ENCODE peak calls at places on chromosomes 12 and 14, in four cellular contexts. L is K562, O is tibial nerve, Q is choroid plexus epithelial cell. K is an unnamed sample.
A peak's percentile ranks its signal among the peaks of the same experiment; 100 is the strongest.

GRCh38 chr12:121114019-121114639 is 18.5 kb upstream of the P2RX7 start:
- DNase-seq in L (no peak), O (no peak), Q (no peak), K (no peak)

GRCh38 chr14:74425525-74426201 is 347 bp downstream of the SYNDIG1L start:
- DNase-seq in L (peak; percentile 86), O (no peak), Q (no peak), K (no peak)

GRCh38 chr14:91395466-91395865 is 22.2 kb downstream of the CCDC88C start:
- DNase-seq in L (no peak), O (no peak), Q (no peak), K (no peak)

GRCh38 chr12:113368331-113368730 is 9.9 kb downstream of the PLBD2 start:
- DNase-seq in L (peak; percentile 54), O (no peak), Q (no peak), K (no peak)

GRCh38 chr14:102371361-102371760 is 8.6 kb downstream of the TECPR2 start:
- DNase-seq in L (no peak), O (no peak), Q (no peak), K (no peak)

GRCh38 chr12:65666876-65667275 is 157.4 kb upstream of the HMGA2 start:
- DNase-seq in L (peak; percentile 49), O (no peak), Q (peak; percentile 60), K (no peak)

GRCh38 chr14:104980601-104981531 is 2.7 kb upstream of the AHNAK2 start:
- DNase-seq in L (no peak), O (no peak), Q (no peak), K (no peak)

GRCh38 chr14:66496188-66496807 is 10.1 kb downstream of the CCDC196 start:
- DNase-seq in L (no peak), O (no peak), Q (peak; percentile 20), K (no peak)

GRCh38 chr14:72850360-72850759 is 43.5 kb downstream of the DPF3 start:
- DNase-seq in L (no peak), O (no peak), Q (no peak), K (no peak)

GRCh38 chr12:121413917-121414316 is 14.0 kb downstream of the RNF34 start:
- DNase-seq in L (no peak), O (no peak), Q (no peak), K (no peak)

GRCh38 chr12:68162374-68162773 is 2.8 kb upstream of the IFNG start:
- DNase-seq in L (no peak), O (no peak), Q (no peak), K (no peak)

GRCh38 chr12:25755681-25756260 is 202.7 kb upstream of the LMNTD1 start:
- DNase-seq in L (no peak), O (no peak), Q (peak; percentile 26), K (no peak)

GRCh38 chr14:64682173-64682710 is 22.0 kb upstream of the PLEKHG3 start:
- DNase-seq in L (no peak), O (peak; percentile 63), Q (peak; percentile 65), K (no peak)

GRCh38 chr14:105476937-105477658 is 2.5 kb downstream of the CRIP2 start:
- DNase-seq in L (no peak), O (no peak), Q (no peak), K (no peak)

GRCh38 chr14:75069811-75070145 is 337 bp downstream of the ZC2HC1C start:
- DNase-seq in L (no peak), O (no peak), Q (no peak), K (no peak)

GRCh38 chr12:66688836-66689439 is 10.1 kb upstream of the GRIP1 start:
- DNase-seq in L (peak; percentile 9), O (no peak), Q (peak; percentile 67), K (no peak)

GRCh38 chr14:99971929-99972747 is 93.1 kb upstream of the EVL start:
- DNase-seq in L (peak; percentile 19), O (no peak), Q (no peak), K (no peak)

GRCh38 chr12:56699020-56699661 is 11.1 kb upstream of the PTGES3 start:
- DNase-seq in L (no peak), O (no peak), Q (no peak), K (no peak)

GRCh38 chr12:110780448-110780847 is 37.8 kb upstream of the PPP1CC start:
- DNase-seq in L (no peak), O (no peak), Q (no peak), K (no peak)

GRCh38 chr12:57214398-57214781 is 2.2 kb upstream of the NXPH4 start:
- DNase-seq in L (peak; percentile 69), O (no peak), Q (peak; percentile 66), K (no peak)

GRCh38 chr12:92991134-92991533 is 62.0 kb upstream of the EEA1 start:
- DNase-seq in L (no peak), O (no peak), Q (no peak), K (no peak)

GRCh38 chr14:33932526-33933292 is 18.2 kb downstream of the EGLN3 start:
- DNase-seq in L (no peak), O (no peak), Q (peak; percentile 27), K (peak; percentile 29)

GRCh38 chr12:56007148-56007891 is 10.2 kb downstream of the SUOX start:
- DNase-seq in L (peak; percentile 96), O (peak; percentile 63), Q (peak; percentile 83), K (peak; percentile 92)

GRCh38 chr14:100523536-100524025 is 63.6 kb downstream of the BEGAIN start:
- DNase-seq in L (no peak), O (no peak), Q (no peak), K (no peak)

GRCh38 chr14:100537701-100538565 is 49.3 kb downstream of the BEGAIN start:
- DNase-seq in L (no peak), O (peak; percentile 54), Q (no peak), K (no peak)

GRCh38 chr12:121800694-121801600 is 2.9 kb upstream of the SETD1B start:
- DNase-seq in L (peak; percentile 61), O (peak; percentile 64), Q (peak; percentile 90), K (no peak)

GRCh38 chr14:61747342-61747741 is 14.9 kb upstream of the SNAPC1 start:
- DNase-seq in L (no peak), O (no peak), Q (peak; percentile 52), K (no peak)

GRCh38 chr14:34211732-34212131 is 250.3 kb downstream of the SPTSSA start:
- DNase-seq in L (no peak), O (no peak), Q (no peak), K (no peak)

GRCh38 chr14:20812576-20812975 is 9.9 kb upstream of the RNASE1 start:
- DNase-seq in L (no peak), O (no peak), Q (no peak), K (no peak)

GRCh38 chr12:43856932-43857331 is 21.1 kb downstream of the TMEM117 start:
- DNase-seq in L (no peak), O (no peak), Q (no peak), K (no peak)

GRCh38 chr12:12613334-12613733 is 1.7 kb downstream of the CREBL2 start:
- DNase-seq in L (no peak), O (no peak), Q (no peak), K (no peak)

GRCh38 chr12:20376984-20377383 is 8.6 kb downstream of the PDE3A start:
- DNase-seq in L (no peak), O (no peak), Q (peak; percentile 65), K (no peak)
- TF ChIP-seq CTCF in L (no peak), O (peak; percentile 26), Q (peak; percentile 54), K (peak; percentile 57)

GRCh38 chr14:85554106-85554505 is 24.2 kb downstream of the FLRT2 start:
- DNase-seq in L (no peak), O (no peak), Q (peak; percentile 39), K (no peak)

GRCh38 chr14:85556263-85556662 is 26.3 kb downstream of the FLRT2 start:
- DNase-seq in L (no peak), O (no peak), Q (no peak), K (no peak)

GRCh38 chr14:85562630-85563029 is 32.7 kb downstream of the FLRT2 start:
- DNase-seq in L (no peak), O (no peak), Q (no peak), K (no peak)

DNA sequence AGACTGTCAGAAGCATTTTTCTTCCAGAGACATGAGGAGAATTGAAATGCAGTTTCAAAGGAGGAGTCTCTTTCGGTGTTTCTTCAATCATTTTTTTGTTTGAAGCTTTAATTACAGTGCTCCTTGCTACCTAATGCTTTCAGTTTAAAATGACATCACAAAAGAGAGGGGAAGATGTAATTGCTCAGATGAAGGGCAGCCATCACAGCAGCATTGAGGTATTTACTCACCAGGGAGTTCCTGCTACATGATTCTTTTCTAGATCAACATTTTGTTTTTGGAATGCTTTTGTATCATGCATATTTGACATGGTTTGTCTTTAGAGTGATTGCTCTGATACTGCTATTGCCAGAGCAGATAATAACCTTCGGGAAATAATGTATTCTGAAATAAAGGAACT is 28.6 kb downstream of the FLRT2 start:
- DNase-seq in L (no peak), O (no peak), Q (no peak), K (no peak)
- TF ChIP-seq CTCF in L (no peak), O (no peak), Q (no peak), K (no peak)

GRCh38 chr12:117331691-117332090 is 29.7 kb downstream of the NOS1 start:
- DNase-seq in L (no peak), O (no peak), Q (no peak), K (no peak)
- TF ChIP-seq CTCF in L (no peak), O (no peak), Q (no peak), K (no peak)

GRCh38 chr12:132362966-132363660 is 33.7 kb upstream of the GALNT9 start:
- DNase-seq in L (no peak), O (no peak), Q (no peak), K (no peak)
- TF ChIP-seq CTCF in L (no peak), O (no peak), Q (no peak), K (no peak)

GRCh38 chr12:53443955-53444354 is 2.4 kb downstream of the PRR13 start:
- DNase-seq in L (no peak), O (no peak), Q (no peak), K (no peak)

GRCh38 chr12:53441040-53441833 is at the start of gene PRR13:
- DNase-seq in L (peak; percentile 91), O (peak; percentile 98), Q (peak; percentile 100), K (peak; percentile 89)
- TF ChIP-seq CTCF in L (no peak), O (no peak), Q (no peak), K (no peak)

GRCh38 chr14:59330455-59330854 is 134.7 kb downstream of the GPR135 start:
- DNase-seq in L (no peak), O (no peak), Q (peak; percentile 75), K (no peak)
- TF ChIP-seq CTCF in L (no peak), O (no peak), Q (peak; percentile 51), K (no peak)

DNA sequence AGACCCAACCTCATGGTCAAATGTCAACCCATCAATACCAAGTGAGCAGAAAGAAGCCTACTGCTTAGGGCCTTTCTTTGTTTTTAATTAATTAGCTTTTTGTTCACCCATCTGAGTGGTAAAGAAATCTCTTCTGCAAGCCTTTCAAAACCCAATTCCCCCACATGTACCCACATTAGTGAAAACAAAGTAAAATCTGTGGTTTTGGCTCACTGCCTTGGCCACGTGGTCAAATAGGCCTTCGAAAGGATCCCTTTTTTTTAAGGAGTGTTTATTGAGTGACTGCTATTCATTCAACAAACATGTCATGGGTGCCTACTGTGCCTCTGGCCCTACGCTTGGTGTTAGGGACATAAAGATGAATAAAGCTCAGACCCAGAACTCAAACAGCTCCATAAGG is 160.1 kb downstream of the NUAK1 start:
- DNase-seq in L (no peak), O (no peak), Q (no peak), K (no peak)
- TF ChIP-seq CTCF in L (no peak), O (no peak), Q (no peak), K (no peak)

K was measured in D721Med.